ENCODE peak calls at places on chromosomes 7 and 10, in eight cellular contexts. O is nephron progenitor cell; S is sigmoid colon; W is uterus; T is CD8-positive, alpha-beta T cell; U is cardiac fibroblast; X is GM23338; E is AG04450. C is an unnamed sample.

GRCh38 chr7:123191132-123191531 is 8.6 kb downstream of the SLC13A1 start:
- DNase-seq in T (no peak), X (no peak), W (no peak), E (no peak), U (peak), S (no peak), O (no peak), C (no peak)

GRCh38 chr7:152000191-152000590 is 25.3 kb upstream of the GALNT11 start:
- DNase-seq in O (no peak), W (no peak), U (peak), X (no peak), S (no peak), E (no peak), T (no peak), C (no peak)

GRCh38 chr10:6176691-6177231 is 26.0 kb upstream of the PFKFB3 start:
- DNase-seq in S (no peak), O (no peak), E (no peak), W (no peak), U (peak), T (no peak), X (no peak), C (no peak)

GRCh38 chr7:140889645-140890044 is 35.1 kb downstream of the BRAF start:
- DNase-seq in X (no peak), W (no peak), U (no peak), T (no peak), O (no peak), E (no peak), S (no peak), C (no peak)

GRCh38 chr7:115634633-115635032 is 395.9 kb downstream of the TFEC start:
- DNase-seq in S (no peak), U (peak), X (no peak), O (no peak), T (no peak), E (no peak), W (no peak), C (no peak)

GRCh38 chr7:141785711-141786552 is 4.1 kb upstream of the TAS2R5 start:
- DNase-seq in E (peak), O (peak), U (peak), T (peak), W (no peak), X (peak), S (no peak), C (peak)

GRCh38 chr10:95035343-95036283 is 33.7 kb downstream of the CYP2C8 start:
- DNase-seq in X (no peak), W (no peak), E (no peak), T (no peak), S (no peak), O (no peak), U (no peak), C (no peak)

GRCh38 chr7:151107882-151108281 is 21.6 kb downstream of the AGAP3 start:
- DNase-seq in E (no peak), O (no peak), W (no peak), S (no peak), X (no peak), T (no peak), U (no peak), C (no peak)

GRCh38 chr7:140314571-140315480 is 83.5 kb downstream of the SLC37A3 start:
- DNase-seq in T (no peak), U (no peak), S (no peak), W (no peak), E (no peak), X (no peak), O (no peak), C (no peak)

GRCh38 chr10:131245475-131246059 is 66.0 kb downstream of the TCERG1L start:
- DNase-seq in S (no peak), O (no peak), W (no peak), U (no peak), T (no peak), X (no peak), E (no peak), C (no peak)

DNA sequence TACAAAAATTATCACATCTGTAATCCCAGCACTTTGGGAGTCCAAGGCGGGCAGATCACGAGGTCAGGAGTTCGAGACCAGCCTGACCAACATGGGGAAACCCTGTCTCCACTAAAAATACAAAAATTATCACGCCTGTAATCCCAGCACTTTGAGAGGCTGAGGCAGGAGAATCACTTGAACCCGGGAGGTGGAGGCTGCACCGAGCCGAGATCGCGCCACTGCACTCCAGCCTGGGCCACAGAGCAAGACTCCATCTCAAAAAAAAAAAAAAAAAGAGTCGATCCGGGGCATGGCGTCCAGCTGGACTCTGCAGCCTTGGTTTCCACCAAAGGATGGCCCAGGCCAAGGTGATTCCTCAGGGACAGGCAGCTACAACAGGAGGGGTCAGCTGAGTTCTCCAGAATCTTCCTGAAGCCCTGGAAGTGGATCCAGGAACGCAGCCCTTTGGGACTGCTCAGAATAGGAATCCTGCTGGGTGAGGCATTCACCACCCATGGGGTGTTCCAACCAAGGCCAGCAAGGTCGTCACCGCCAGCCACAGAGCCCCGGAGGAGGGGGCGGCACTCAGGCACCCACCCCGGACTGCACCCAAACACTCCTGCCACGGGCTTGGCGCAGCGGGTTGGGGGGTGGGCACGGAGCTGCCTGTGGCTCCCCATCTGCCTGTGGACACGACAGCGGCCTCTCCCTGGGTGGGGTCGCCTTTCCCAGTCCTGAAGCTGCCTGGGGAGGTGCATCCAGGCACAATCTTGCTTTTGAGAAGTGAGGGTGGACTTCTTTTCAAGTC is 12.0 kb upstream of the UTF1 start:
- DNase-seq in W (no peak), U (no peak), T (no peak), X (no peak), S (no peak), E (no peak), O (no peak), C (no peak)
- TF ChIP-seq CTCF in W (no peak), U (no peak), T (no peak), X (no peak), S (no peak), E (no peak), O (no peak), C (no peak)

GRCh38 chr7:95045236-95045923 is 138.0 kb downstream of the PPP1R9A start:
- DNase-seq in T (no peak), E (no peak), U (peak), S (no peak), O (no peak), W (no peak), X (peak), C (no peak)
- TF ChIP-seq CTCF in T (no peak), E (peak), U (peak), S (no peak), O (no peak), W (no peak), X (peak), C (peak)

GRCh38 chr7:1291040-1291689 is 58.5 kb downstream of the UNCX start:
- DNase-seq in O (no peak), U (no peak), T (no peak), X (no peak), W (no peak), E (no peak), S (no peak), C (no peak)
- TF ChIP-seq CTCF in O (no peak), U (no peak), T (no peak), X (no peak), W (no peak), E (no peak), S (no peak), C (no peak)

GRCh38 chr10:77086081-77086480 is 551.5 kb downstream of the KCNMA1 start:
- DNase-seq in X (no peak), O (no peak), W (no peak), S (no peak), T (no peak), U (no peak), E (no peak), C (no peak)
- TF ChIP-seq CTCF in X (no peak), O (no peak), W (no peak), S (no peak), T (no peak), U (no peak), E (no peak), C (no peak)

GRCh38 chr7:129952653-129953560 is at the start of gene UBE2H:
- DNase-seq in U (peak), S (peak), O (peak), E (peak), X (peak), T (peak), W (peak), C (peak)

GRCh38 chr7:129951076-129952011 is 1.4 kb downstream of the UBE2H start:
- DNase-seq in X (peak), S (peak), U (no peak), O (peak), W (peak), E (no peak), T (no peak), C (no peak)

GRCh38 chr7:129949292-129950133 is 3.2 kb downstream of the UBE2H start:
- DNase-seq in T (no peak), O (peak), E (peak), S (peak), W (peak), U (peak), X (peak), C (no peak)

GRCh38 chr7:129950191-129950940 is 2.4 kb downstream of the UBE2H start:
- DNase-seq in O (no peak), E (no peak), S (peak), T (no peak), U (no peak), X (peak), W (peak), C (no peak)

DNA sequence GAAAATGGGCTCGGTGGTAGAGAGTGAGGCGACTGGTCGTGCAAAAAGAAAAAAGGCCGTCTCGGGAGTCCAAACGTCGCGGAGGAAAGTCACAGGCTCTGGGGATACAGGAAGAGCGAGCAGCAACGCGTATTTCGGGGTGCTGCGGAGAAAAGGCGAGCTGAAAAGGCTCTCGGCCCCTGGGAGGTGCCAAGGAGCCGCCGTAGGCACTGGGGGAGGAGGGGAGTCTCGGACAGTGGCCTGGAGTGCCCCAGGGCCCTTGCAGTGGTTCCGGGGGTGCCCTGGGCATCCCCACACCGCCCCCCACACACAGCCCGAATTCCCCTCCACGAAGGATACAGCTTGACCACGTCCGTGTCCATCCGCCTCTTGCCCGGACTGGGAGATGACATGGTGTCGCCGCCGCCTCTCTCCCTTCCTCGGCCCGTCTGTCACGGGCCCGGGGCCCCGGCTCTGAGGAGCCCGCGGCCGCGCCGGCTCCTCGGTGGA is 552 bp downstream of the UBE2H start:
- DNase-seq in E (no peak), T (no peak), O (no peak), W (peak), U (no peak), S (peak), X (peak), C (no peak)
- TF ChIP-seq CTCF in E (no peak), T (no peak), O (no peak), W (no peak), U (no peak), S (no peak), X (no peak), C (no peak)

GRCh38 chr10:100350914-100351485 is 4.0 kb downstream of the SCD start:
- DNase-seq in U (no peak), W (no peak), O (no peak), S (no peak), T (no peak), X (no peak), E (no peak), C (no peak)
- TF ChIP-seq CTCF in U (no peak), W (no peak), O (no peak), S (no peak), T (no peak), X (no peak), E (no peak), C (no peak)

C was measured in D721Med.